ENCODE peak calls at places on chromosome 15, in six cellular contexts. Z is kidney, B is endothelial cell of umbilical vein, H is IMR-90, T is astrocyte, S is H9. L is an unnamed sample.
A peak's percentile ranks its signal among the peaks of the same experiment; 100 is the strongest.

GRCh38 chr15:49855917-49856637 is 235.2 kb downstream of the DTWD1 start:
- DNase-seq in Z (no peak), H (peak; percentile 99), B (no peak), T (peak; percentile 98), S (no peak), L (peak; percentile 98)

GRCh38 chr15:99384992-99385669 is 133.8 kb downstream of the LRRC28 start:
- DNase-seq in H (no peak), Z (no peak), T (no peak), S (no peak), B (no peak), L (no peak)

GRCh38 chr15:89106200-89106599 is 17.9 kb downstream of the ABHD2 start:
- DNase-seq in H (no peak), S (no peak), T (no peak), B (no peak), Z (no peak), L (no peak)

GRCh38 chr15:31163769-31164572 is 62.4 kb upstream of the TRPM1 start:
- DNase-seq in S (no peak), B (no peak), H (no peak), T (peak; percentile 25), Z (no peak), L (no peak)

GRCh38 chr15:48021336-48022086 is 99.3 kb upstream of the SLC24A5 start:
- DNase-seq in B (no peak), T (peak; percentile 25), S (no peak), H (peak; percentile 4), Z (no peak), L (no peak)

GRCh38 chr15:70101459-70102113 is 3.9 kb upstream of the TLE3 start:
- DNase-seq in Z (no peak), T (peak; percentile 93), H (peak; percentile 86), S (peak; percentile 77), B (peak; percentile 91), L (peak; percentile 71)

GRCh38 chr15:98965597-98965996 is 42.0 kb downstream of the PGPEP1L start:
- DNase-seq in Z (no peak), S (no peak), H (no peak), T (no peak), B (no peak), L (no peak)

GRCh38 chr15:101447561-101448071 is 41.9 kb downstream of the PCSK6 start:
- DNase-seq in B (no peak), T (no peak), Z (peak; percentile 52), S (no peak), H (no peak), L (no peak)

GRCh38 chr15:74584779-74585178 is 30.9 kb upstream of the CLK3 start:
- DNase-seq in B (no peak), S (no peak), H (no peak), Z (peak; percentile 51), T (no peak), L (no peak)

GRCh38 chr15:74580538-74581350 is 34.9 kb upstream of the CLK3 start:
- DNase-seq in H (no peak), Z (no peak), B (peak; percentile 44), S (no peak), T (no peak), L (no peak)

GRCh38 chr15:74585857-74586256 is 29.8 kb upstream of the CLK3 start:
- DNase-seq in B (no peak), H (no peak), Z (no peak), T (no peak), S (no peak), L (no peak)

GRCh38 chr15:74587924-74588323 is 27.7 kb upstream of the CLK3 start:
- DNase-seq in S (no peak), Z (no peak), T (no peak), B (no peak), H (no peak), L (no peak)

DNA sequence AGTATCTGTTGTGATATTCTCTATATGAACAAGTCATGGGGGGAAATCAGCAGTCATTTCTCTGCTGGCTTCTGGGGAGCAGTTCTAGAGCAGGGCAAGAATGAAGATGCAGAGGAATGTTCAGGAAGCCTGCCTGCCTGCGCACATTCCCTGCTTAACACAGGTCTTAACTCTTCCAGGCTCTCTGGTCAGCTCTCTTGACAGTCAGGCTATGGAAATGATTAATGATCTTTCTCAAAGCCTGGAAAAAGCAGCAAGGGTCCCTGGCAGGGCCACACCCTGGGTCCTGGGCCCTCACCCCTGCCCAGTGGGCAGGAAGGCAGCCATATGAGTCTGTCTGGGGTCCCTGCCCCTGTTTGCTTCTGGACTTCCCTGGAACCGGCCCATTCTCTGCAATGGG is 31.4 kb upstream of the CLK3 start:
- DNase-seq in T (no peak), H (no peak), B (no peak), Z (peak; percentile 11), S (no peak), L (no peak)
- H3K9me3 ChIP-seq in T (no peaks in the 10 kb centered on the region), H (no peaks in the 10 kb centered on the region), B (no peaks in the 10 kb centered on the region), Z (no peaks in the 10 kb centered on the region), S (no peaks in the 10 kb centered on the region), L (no peaks in the 10 kb centered on the region)

GRCh38 chr15:61197187-61197586 is 31.9 kb downstream of the RORA start:
- DNase-seq in T (no peak), S (no peak), H (no peak), Z (no peak), B (no peak), L (no peak)

GRCh38 chr15:61198722-61199121 is 30.4 kb downstream of the RORA start:
- DNase-seq in B (no peak), Z (no peak), H (no peak), T (no peak), S (no peak), L (no peak)

GRCh38 chr15:61196711-61197110 is 32.4 kb downstream of the RORA start:
- DNase-seq in S (no peak), Z (no peak), B (no peak), H (no peak), T (no peak), L (no peak)

GRCh38 chr15:61196156-61196555 is 32.9 kb downstream of the RORA start:
- DNase-seq in T (no peak), H (no peak), S (no peak), Z (no peak), B (no peak), L (no peak)

DNA sequence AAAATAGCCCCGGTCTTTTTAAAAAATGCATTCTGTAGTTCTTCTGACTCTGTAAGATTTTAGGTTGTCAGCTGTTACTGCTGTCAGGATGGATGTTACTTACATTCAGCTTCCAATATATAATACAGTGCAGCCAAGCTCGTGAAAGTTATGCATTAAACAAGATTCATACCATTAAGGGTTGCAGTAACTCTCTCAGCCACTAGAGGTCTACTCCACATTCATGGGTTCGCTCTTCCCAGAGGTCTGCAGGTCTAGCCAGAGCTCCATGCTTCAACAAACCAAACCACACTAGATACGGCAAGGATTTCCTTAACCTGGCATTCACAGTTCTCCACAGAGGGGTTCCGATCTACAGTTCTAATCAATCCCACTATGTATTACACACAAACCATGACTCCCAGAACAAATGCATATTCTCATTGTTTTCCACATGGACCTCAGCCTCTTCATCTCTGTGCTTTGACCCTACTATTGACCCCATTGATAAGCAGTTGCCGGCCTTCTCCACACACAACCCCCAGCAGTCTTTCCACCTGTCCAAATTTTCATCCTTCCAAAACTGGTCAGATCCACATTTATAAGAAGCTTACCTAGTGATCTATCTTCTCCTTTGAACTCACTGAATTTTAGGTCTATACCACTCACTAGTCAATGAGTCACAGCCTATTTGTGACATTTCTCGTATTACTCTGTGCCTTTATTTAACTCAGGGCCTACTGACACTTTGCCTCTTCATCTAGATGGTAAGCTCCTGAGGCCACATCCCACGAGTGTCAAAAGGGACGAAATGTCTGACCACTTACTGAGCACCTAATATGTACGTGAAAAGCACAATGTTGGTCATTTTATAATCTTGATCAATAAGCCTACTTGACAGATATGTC is 33.7 kb downstream of the RORA start:
- DNase-seq in S (no peak), H (peak; percentile 43), B (peak; percentile 49), T (peak; percentile 6), Z (no peak), L (peak; percentile 41)
- H3K9ac ChIP-seq in S (no peak overlapping the region), H (no peak overlapping the region), B (no peak overlapping the region), T (no peak overlapping the region), Z (no peak overlapping the region), L (no peak overlapping the region)

DNA sequence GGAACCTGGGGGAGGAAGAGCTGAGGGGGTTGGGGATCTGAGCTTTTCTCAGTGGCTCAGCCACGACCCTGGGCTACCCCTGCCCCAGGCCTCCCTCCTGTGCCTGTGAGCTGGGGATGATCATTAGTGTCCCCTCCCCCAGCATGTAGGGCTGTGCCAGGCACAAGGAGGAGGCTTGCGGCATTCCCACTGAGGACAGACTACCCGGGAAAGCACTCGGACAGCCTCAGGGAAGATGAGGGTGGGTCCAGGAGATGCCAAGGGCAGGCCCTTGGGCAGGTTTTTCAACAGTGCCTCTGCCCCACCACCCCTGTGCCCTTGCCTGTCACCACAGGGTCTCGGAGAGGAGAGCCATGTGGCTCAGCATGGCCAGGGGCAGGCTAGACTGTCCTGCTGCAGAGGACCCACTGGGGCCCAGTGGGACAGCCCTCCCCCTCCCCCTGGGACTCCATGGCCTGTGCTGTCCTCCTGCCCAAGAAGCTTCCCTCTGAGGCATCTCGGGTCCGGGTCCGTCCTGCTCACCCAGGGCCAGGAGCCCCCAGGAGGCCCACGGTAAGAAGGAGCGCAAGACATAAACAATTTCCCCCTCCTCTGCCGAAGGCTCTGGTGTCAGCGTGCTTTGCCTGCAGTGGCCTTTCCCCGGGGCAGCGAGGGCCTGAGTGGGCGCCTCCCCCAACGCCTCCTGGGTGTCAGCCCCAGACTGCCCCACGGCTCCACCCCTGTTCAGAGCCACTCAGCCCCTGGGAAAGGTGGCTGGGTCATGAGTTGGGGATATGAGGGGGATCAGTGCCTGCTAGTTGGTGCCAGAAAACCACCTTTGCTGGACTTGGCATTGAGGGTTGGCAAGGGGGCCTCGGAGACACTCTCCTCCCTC is 192.5 kb downstream of the GOLGA6L6 start:
- DNase-seq in Z (peak; percentile 84), T (no peak), H (no peak), B (no peak), S (peak; percentile 31), L (no peak)
- H3K9me3 ChIP-seq in Z (no peaks in the 10 kb centered on the region), T (peaks cover 72% of the 10 kb centered on the region), H (peaks cover 86% of the 10 kb centered on the region), B (peaks cover 69% of the 10 kb centered on the region), S (peaks cover 100% of the 10 kb centered on the region), L (peaks cover 5% of the 10 kb centered on the region)

GRCh38 chr15:24856397-24857093 is 98.2 kb upstream of the SNRPN start:
- DNase-seq in T (peak; percentile 49), H (peak; percentile 79), S (peak; percentile 97), Z (no peak), B (peak; percentile 87), L (no peak)

GRCh38 chr15:24858737-24859601 is 95.8 kb upstream of the SNRPN start:
- DNase-seq in Z (no peak), H (peak; percentile 78), T (peak; percentile 54), B (peak; percentile 53), S (peak; percentile 76), L (peak; percentile 25)

GRCh38 chr15:24857777-24858176 is 97.0 kb upstream of the SNRPN start:
- DNase-seq in Z (no peak), H (peak; percentile 61), T (peak; percentile 19), B (peak; percentile 55), S (peak; percentile 73), L (no peak)

GRCh38 chr15:24861014-24861690 is 93.6 kb upstream of the SNRPN start:
- DNase-seq in S (no peak), H (peak; percentile 46), T (no peak), B (no peak), Z (no peak), L (no peak)

DNA sequence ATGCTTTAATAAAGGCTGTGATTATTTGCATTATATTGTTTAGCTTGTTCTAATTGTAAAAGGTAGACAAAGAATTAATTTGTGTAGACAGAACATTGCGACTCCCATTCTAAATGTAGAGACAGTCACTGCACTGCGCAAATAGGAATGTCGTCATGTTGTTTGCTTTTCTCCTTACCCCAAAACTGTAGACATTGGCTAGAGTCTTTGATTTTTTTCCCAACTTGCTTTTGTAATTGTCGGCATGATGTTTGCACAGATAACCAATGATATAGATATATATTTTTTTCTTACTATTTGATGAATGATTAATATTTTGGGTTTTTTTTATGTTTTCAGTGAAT is 97.7 kb upstream of the SNRPN start:
- DNase-seq in T (no peak), S (no peak), Z (no peak), B (peak; percentile 33), H (peak; percentile 15), L (no peak)
- H3K9ac ChIP-seq in T (peak overlapping the region; percentile 81), S (no peak overlapping the region), Z (no peak overlapping the region), B (peak overlapping the region; percentile 55), H (peak overlapping the region; percentile 94), L (no peak overlapping the region)

L was measured in adipocyte.